ENCODE peak calls at places on chromosomes 4 and X, in eight cellular contexts. One of them, this sample, is unnamed.

GRCh38 chrX:666762-667161 is 36.2 kb downstream of the SHOX start:
- DNase-seq in C1 segment of cervical spinal cord: no peak
- DNase-seq in H4: no peak
- DNase-seq in occipital lobe: no peak
- DNase-seq in WTC11: no peak
- DNase-seq in right cardiac atrium: no peak
- DNase-seq in kidney tubule cell: no peak
- DNase-seq in glutamatergic neuron: no peak
- DNase-seq in this sample: no peak

GRCh38 chrX:24468245-24468644 is 3.2 kb downstream of the PDK3 start:
- DNase-seq in H4: no peak
- DNase-seq in kidney tubule cell: no peak
- DNase-seq in occipital lobe: no peak
- DNase-seq in right cardiac atrium: no peak
- DNase-seq in WTC11: no peak
- DNase-seq in glutamatergic neuron: no peak
- DNase-seq in C1 segment of cervical spinal cord: no peak
- DNase-seq in this sample: no peak

GRCh38 chr4:127162741-127163140 is 470.0 kb upstream of the INTU start:
- DNase-seq in C1 segment of cervical spinal cord: no peak
- DNase-seq in H4: peak
- DNase-seq in WTC11: no peak
- DNase-seq in right cardiac atrium: no peak
- DNase-seq in kidney tubule cell: no peak
- DNase-seq in occipital lobe: no peak
- DNase-seq in glutamatergic neuron: no peak
- DNase-seq in this sample: no peak

GRCh38 chrX:31483336-31483735 is 411.5 kb upstream of the FTHL17 start:
- DNase-seq in H4: peak
- DNase-seq in C1 segment of cervical spinal cord: no peak
- DNase-seq in right cardiac atrium: peak
- DNase-seq in kidney tubule cell: peak
- DNase-seq in glutamatergic neuron: no peak
- DNase-seq in occipital lobe: no peak
- DNase-seq in WTC11: no peak
- DNase-seq in this sample: no peak

GRCh38 chrX:119539872-119540271 is 25.3 kb downstream of the STEEP1 start:
- DNase-seq in WTC11: peak
- DNase-seq in kidney tubule cell: no peak
- DNase-seq in occipital lobe: no peak
- DNase-seq in glutamatergic neuron: peak
- DNase-seq in C1 segment of cervical spinal cord: no peak
- DNase-seq in H4: no peak
- DNase-seq in right cardiac atrium: no peak
- DNase-seq in this sample: no peak

GRCh38 chr4:118281611-118282442 is 71.0 kb downstream of the PRSS12 start:
- DNase-seq in kidney tubule cell: peak
- DNase-seq in WTC11: no peak
- DNase-seq in C1 segment of cervical spinal cord: no peak
- DNase-seq in H4: peak
- DNase-seq in right cardiac atrium: peak
- DNase-seq in glutamatergic neuron: peak
- DNase-seq in occipital lobe: no peak
- DNase-seq in this sample: no peak

GRCh38 chr4:8176547-8177399 is 18.2 kb upstream of the ABLIM2 start:
- DNase-seq in glutamatergic neuron: peak
- DNase-seq in occipital lobe: no peak
- DNase-seq in C1 segment of cervical spinal cord: peak
- DNase-seq in kidney tubule cell: peak
- DNase-seq in right cardiac atrium: peak
- DNase-seq in WTC11: peak
- DNase-seq in H4: peak
- DNase-seq in this sample: no peak

GRCh38 chr4:118994030-118994429 is 105.4 kb downstream of the SYNPO2 start:
- DNase-seq in occipital lobe: no peak
- DNase-seq in glutamatergic neuron: no peak
- DNase-seq in H4: no peak
- DNase-seq in WTC11: no peak
- DNase-seq in kidney tubule cell: no peak
- DNase-seq in right cardiac atrium: no peak
- DNase-seq in C1 segment of cervical spinal cord: no peak
- DNase-seq in this sample: no peak

GRCh38 chr4:27251788-27252187 is 391.1 kb downstream of the STIM2 start:
- DNase-seq in C1 segment of cervical spinal cord: no peak
- DNase-seq in H4: no peak
- DNase-seq in glutamatergic neuron: no peak
- DNase-seq in occipital lobe: no peak
- DNase-seq in right cardiac atrium: peak
- DNase-seq in WTC11: no peak
- DNase-seq in kidney tubule cell: no peak
- DNase-seq in this sample: no peak

GRCh38 chrX:108268434-108269080 is 169.7 kb downstream of the COL4A6 start:
- DNase-seq in occipital lobe: no peak
- DNase-seq in right cardiac atrium: no peak
- DNase-seq in WTC11: no peak
- DNase-seq in C1 segment of cervical spinal cord: no peak
- DNase-seq in kidney tubule cell: peak
- DNase-seq in glutamatergic neuron: no peak
- DNase-seq in H4: peak
- DNase-seq in this sample: no peak

GRCh38 chr4:139054791-139055376 is 39.3 kb downstream of the NOCT start:
- DNase-seq in glutamatergic neuron: no peak
- DNase-seq in occipital lobe: no peak
- DNase-seq in kidney tubule cell: peak
- DNase-seq in WTC11: no peak
- DNase-seq in C1 segment of cervical spinal cord: no peak
- DNase-seq in right cardiac atrium: no peak
- DNase-seq in H4: no peak
- DNase-seq in this sample: no peak

GRCh38 chr4:107519057-107519456 is 201.0 kb downstream of the PAPSS1 start:
- DNase-seq in kidney tubule cell: peak
- DNase-seq in WTC11: peak
- DNase-seq in occipital lobe: no peak
- DNase-seq in right cardiac atrium: no peak
- DNase-seq in H4: no peak
- DNase-seq in glutamatergic neuron: no peak
- DNase-seq in C1 segment of cervical spinal cord: no peak
- DNase-seq in this sample: no peak

GRCh38 chrX:78839711-78840110 is 92.2 kb downstream of the LPAR4 start:
- DNase-seq in H4: no peak
- DNase-seq in C1 segment of cervical spinal cord: no peak
- DNase-seq in occipital lobe: no peak
- DNase-seq in glutamatergic neuron: no peak
- DNase-seq in kidney tubule cell: no peak
- DNase-seq in right cardiac atrium: no peak
- DNase-seq in WTC11: no peak
- DNase-seq in this sample: no peak

GRCh38 chr4:128707864-128708263 is 101.6 kb upstream of the JADE1 start:
- DNase-seq in WTC11: no peak
- DNase-seq in glutamatergic neuron: no peak
- DNase-seq in occipital lobe: no peak
- DNase-seq in right cardiac atrium: no peak
- DNase-seq in C1 segment of cervical spinal cord: no peak
- DNase-seq in kidney tubule cell: peak
- DNase-seq in H4: peak
- DNase-seq in this sample: no peak

GRCh38 chrX:3286196-3286920 is 60.1 kb downstream of the MXRA5 start:
- DNase-seq in H4: peak
- DNase-seq in kidney tubule cell: peak
- DNase-seq in WTC11: no peak
- DNase-seq in right cardiac atrium: no peak
- DNase-seq in occipital lobe: no peak
- DNase-seq in glutamatergic neuron: no peak
- DNase-seq in C1 segment of cervical spinal cord: no peak
- DNase-seq in this sample: no peak

GRCh38 chrX:96244955-96245354 is 439.7 kb upstream of the DIAPH2 start:
- DNase-seq in right cardiac atrium: no peak
- DNase-seq in kidney tubule cell: no peak
- DNase-seq in glutamatergic neuron: no peak
- DNase-seq in WTC11: no peak
- DNase-seq in H4: no peak
- DNase-seq in C1 segment of cervical spinal cord: no peak
- DNase-seq in occipital lobe: no peak
- DNase-seq in this sample: no peak

GRCh38 chrX:45851434-45851991 is 650.8 kb upstream of the DIPK2B start:
- DNase-seq in glutamatergic neuron: peak
- DNase-seq in C1 segment of cervical spinal cord: no peak
- DNase-seq in right cardiac atrium: no peak
- DNase-seq in occipital lobe: no peak
- DNase-seq in WTC11: peak
- DNase-seq in H4: peak
- DNase-seq in kidney tubule cell: peak
- DNase-seq in this sample: peak

GRCh38 chr4:8396762-8397406 is 43.6 kb downstream of the ACOX3 start:
- DNase-seq in glutamatergic neuron: no peak
- DNase-seq in kidney tubule cell: no peak
- DNase-seq in C1 segment of cervical spinal cord: no peak
- DNase-seq in H4: no peak
- DNase-seq in occipital lobe: no peak
- DNase-seq in right cardiac atrium: peak
- DNase-seq in WTC11: no peak
- DNase-seq in this sample: no peak

GRCh38 chr4:1503583-1504471 is 97.6 kb upstream of the NKX1-1 start:
- DNase-seq in C1 segment of cervical spinal cord: no peak
- DNase-seq in right cardiac atrium: no peak
- DNase-seq in kidney tubule cell: no peak
- DNase-seq in occipital lobe: no peak
- DNase-seq in WTC11: peak
- DNase-seq in H4: no peak
- DNase-seq in glutamatergic neuron: no peak
- DNase-seq in this sample: no peak

GRCh38 chr4:78517050-78517652 is 34.4 kb upstream of the ANXA3 start:
- DNase-seq in kidney tubule cell: peak
- DNase-seq in glutamatergic neuron: no peak
- DNase-seq in right cardiac atrium: no peak
- DNase-seq in WTC11: no peak
- DNase-seq in H4: peak
- DNase-seq in occipital lobe: no peak
- DNase-seq in C1 segment of cervical spinal cord: no peak
- DNase-seq in this sample: no peak

GRCh38 chrX:27321632-27322031 is 141.5 kb downstream of the PPP4R3C start:
- DNase-seq in right cardiac atrium: no peak
- DNase-seq in WTC11: no peak
- DNase-seq in C1 segment of cervical spinal cord: no peak
- DNase-seq in kidney tubule cell: no peak
- DNase-seq in occipital lobe: no peak
- DNase-seq in H4: no peak
- DNase-seq in glutamatergic neuron: no peak
- DNase-seq in this sample: no peak

GRCh38 chr4:168832746-168833575 is 177.1 kb downstream of the CBR4 start:
- DNase-seq in WTC11: peak
- DNase-seq in C1 segment of cervical spinal cord: peak
- DNase-seq in right cardiac atrium: peak
- DNase-seq in glutamatergic neuron: peak
- DNase-seq in H4: no peak
- DNase-seq in occipital lobe: no peak
- DNase-seq in kidney tubule cell: peak
- DNase-seq in this sample: no peak

GRCh38 chr4:170420255-170420693 is 330.5 kb upstream of the AADAT start:
- DNase-seq in occipital lobe: no peak
- DNase-seq in kidney tubule cell: no peak
- DNase-seq in right cardiac atrium: no peak
- DNase-seq in H4: peak
- DNase-seq in C1 segment of cervical spinal cord: no peak
- DNase-seq in WTC11: no peak
- DNase-seq in glutamatergic neuron: no peak
- DNase-seq in this sample: no peak

GRCh38 chr4:47287735-47288134 is 175.8 kb downstream of the COMMD8 start:
- DNase-seq in C1 segment of cervical spinal cord: no peak
- DNase-seq in WTC11: no peak
- DNase-seq in H4: peak
- DNase-seq in occipital lobe: no peak
- DNase-seq in right cardiac atrium: no peak
- DNase-seq in glutamatergic neuron: no peak
- DNase-seq in kidney tubule cell: peak
- DNase-seq in this sample: no peak

GRCh38 chr4:67522851-67523671 is 22.2 kb downstream of the CENPC start:
- DNase-seq in WTC11: no peak
- DNase-seq in glutamatergic neuron: no peak
- DNase-seq in kidney tubule cell: no peak
- DNase-seq in H4: peak
- DNase-seq in C1 segment of cervical spinal cord: no peak
- DNase-seq in right cardiac atrium: no peak
- DNase-seq in occipital lobe: no peak
- DNase-seq in this sample: no peak

GRCh38 chrX:38117485-38117884 is 103.2 kb downstream of the SRPX start:
- DNase-seq in right cardiac atrium: peak
- DNase-seq in occipital lobe: no peak
- DNase-seq in H4: no peak
- DNase-seq in kidney tubule cell: peak
- DNase-seq in glutamatergic neuron: peak
- DNase-seq in C1 segment of cervical spinal cord: no peak
- DNase-seq in WTC11: no peak
- DNase-seq in this sample: no peak

GRCh38 chr4:132227349-132228165 is 921.5 kb upstream of the PCDH10 start:
- DNase-seq in H4: peak
- DNase-seq in kidney tubule cell: peak
- DNase-seq in WTC11: peak
- DNase-seq in C1 segment of cervical spinal cord: no peak
- DNase-seq in occipital lobe: no peak
- DNase-seq in glutamatergic neuron: peak
- DNase-seq in right cardiac atrium: peak
- DNase-seq in this sample: no peak

GRCh38 chr4:183355405-183355804 is 33.2 kb upstream of the CLDN24 start:
- DNase-seq in WTC11: no peak
- DNase-seq in C1 segment of cervical spinal cord: no peak
- DNase-seq in glutamatergic neuron: no peak
- DNase-seq in right cardiac atrium: no peak
- DNase-seq in H4: peak
- DNase-seq in kidney tubule cell: peak
- DNase-seq in occipital lobe: no peak
- DNase-seq in this sample: no peak

GRCh38 chr4:95050980-95051688 is 293.4 kb downstream of the BMPR1B start:
- DNase-seq in occipital lobe: no peak
- DNase-seq in C1 segment of cervical spinal cord: peak
- DNase-seq in kidney tubule cell: peak
- DNase-seq in WTC11: peak
- DNase-seq in right cardiac atrium: peak
- DNase-seq in glutamatergic neuron: no peak
- DNase-seq in H4: no peak
- DNase-seq in this sample: no peak

GRCh38 chr4:56531149-56531770 is 25.7 kb downstream of the ARL9 start:
- DNase-seq in H4: no peak
- DNase-seq in WTC11: no peak
- DNase-seq in glutamatergic neuron: no peak
- DNase-seq in occipital lobe: no peak
- DNase-seq in C1 segment of cervical spinal cord: no peak
- DNase-seq in right cardiac atrium: no peak
- DNase-seq in kidney tubule cell: no peak
- DNase-seq in this sample: no peak

GRCh38 chr4:149296503-149296902 is 519.1 kb downstream of the IQCM start:
- DNase-seq in glutamatergic neuron: no peak
- DNase-seq in occipital lobe: no peak
- DNase-seq in WTC11: no peak
- DNase-seq in H4: peak
- DNase-seq in kidney tubule cell: peak
- DNase-seq in right cardiac atrium: no peak
- DNase-seq in C1 segment of cervical spinal cord: no peak
- DNase-seq in this sample: no peak

GRCh38 chr4:73683033-73683432 is 57.3 kb upstream of the CXCL8 start:
- DNase-seq in WTC11: no peak
- DNase-seq in kidney tubule cell: no peak
- DNase-seq in occipital lobe: no peak
- DNase-seq in C1 segment of cervical spinal cord: no peak
- DNase-seq in H4: no peak
- DNase-seq in right cardiac atrium: no peak
- DNase-seq in glutamatergic neuron: no peak
- DNase-seq in this sample: no peak

GRCh38 chr4:8010618-8011017 is 71.0 kb upstream of the AFAP1 start:
- DNase-seq in WTC11: no peak
- DNase-seq in right cardiac atrium: peak
- DNase-seq in kidney tubule cell: peak
- DNase-seq in C1 segment of cervical spinal cord: peak
- DNase-seq in H4: peak
- DNase-seq in glutamatergic neuron: peak
- DNase-seq in occipital lobe: peak
- DNase-seq in this sample: no peak

This sample was measured in activated CD8-positive, alpha-beta memory T cell treated with anti-CD3 and anti-CD28 coated beads for 4 hours.